ENCODE peak calls at places on chromosomes 7 and 10, in four cellular contexts. D is NCI-H748 treated with DMSO at 0.1 percent for 48 hours, M is hepatic stellate cell, U is NCI-H774. J is an unnamed sample.

GRCh38 chr10:57696641-57697040 is 571.1 kb downstream of the IPMK start:
- DNase-seq in D (no peak), U (no peak), M (peak), J (peak)

GRCh38 chr7:27424231-27424630 is 181.6 kb downstream of the EVX1 start:
- DNase-seq in U (no peak), D (no peak), M (no peak), J (no peak)

GRCh38 chr10:44937201-44938005 is 22.2 kb upstream of the RASSF4 start:
- DNase-seq in M (no peak), D (no peak), U (no peak), J (no peak)

GRCh38 chr7:1874522-1875389 is 204.7 kb downstream of the ELFN1 start:
- DNase-seq in U (no peak), D (no peak), M (no peak), J (no peak)

GRCh38 chr10:6990891-6991290 is 410.8 kb upstream of the PRKCQ start:
- DNase-seq in U (no peak), D (no peak), M (no peak), J (no peak)

GRCh38 chr7:43391518-43391917 is 191.4 kb upstream of the STK17A start:
- DNase-seq in M (no peak), U (peak), D (no peak), J (no peak)

GRCh38 chr10:97731346-97732051 is 5.4 kb upstream of the ZFYVE27 start:
- DNase-seq in D (peak), U (peak), M (peak), J (peak)

GRCh38 chr7:27169658-27170493 is 4.2 kb downstream of the HOXA10 start:
- DNase-seq in M (no peak), D (peak), U (no peak), J (no peak)

GRCh38 chr10:947051-947450 is 15.5 kb upstream of the LARP4B start:
- DNase-seq in D (no peak), U (no peak), M (no peak), J (no peak)

GRCh38 chr10:49176310-49177268 is 11.6 kb downstream of the TMEM273 start:
- DNase-seq in D (no peak), U (no peak), M (no peak), J (no peak)

J was measured in H4.